ENCODE peak calls at places on chromosome 20, in nine cellular contexts. Q is fibroblast of lung; U is substantia nigra; B is tibial nerve; V is uterus; N is CD4-positive, CD25-positive, alpha-beta regulatory T cell; J is astrocyte; D is CD8-positive, alpha-beta memory T cell; O is psoas muscle. L is an unnamed sample.

GRCh38 chr20:56278205-56278604 is 29.7 kb downstream of the MC3R start:
- DNase-seq in Q (no peak), U (no peak), B (no peak), V (no peak), N (no peak), J (no peak), D (no peak), O (no peak), L (no peak)

GRCh38 chr20:33465536-33466302 is 22.2 kb upstream of the SNTA1 start:
- DNase-seq in Q (no peak), U (peak), B (no peak), V (no peak), N (no peak), J (no peak), D (no peak), O (no peak), L (no peak)

GRCh38 chr20:10653593-10654288 is 20.1 kb downstream of the JAG1 start:
- DNase-seq in Q (peak), U (no peak), B (no peak), V (peak), N (no peak), J (peak), D (no peak), O (no peak), L (no peak)

GRCh38 chr20:34037121-34037520 is 43.4 kb downstream of the RALY start:
- DNase-seq in Q (no peak), U (no peak), B (no peak), V (no peak), N (peak), J (no peak), D (peak), O (no peak), L (no peak)

GRCh38 chr20:56359212-56360132 is 698 bp downstream of the FAM210B start:
- DNase-seq in Q (peak), U (peak), B (no peak), V (peak), N (no peak), J (peak), D (peak), O (peak), L (no peak)

GRCh38 chr20:57103146-57103800 is 163.2 kb downstream of the BMP7 start:
- DNase-seq in Q (no peak), U (peak), B (no peak), V (no peak), N (no peak), J (no peak), D (no peak), O (no peak), L (no peak)

GRCh38 chr20:17875106-17875980 is 93.3 kb downstream of the SNX5 start:
- DNase-seq in Q (peak), U (peak), B (peak), V (peak), N (no peak), J (peak), D (no peak), O (peak), L (no peak)

GRCh38 chr20:9506337-9506821 is 8.0 kb upstream of the LAMP5 start:
- DNase-seq in Q (no peak), U (no peak), B (no peak), V (no peak), N (no peak), J (no peak), D (no peak), O (no peak), L (no peak)

GRCh38 chr20:51985013-51985415 is 182.7 kb upstream of the SALL4 start:
- DNase-seq in Q (peak), U (no peak), B (no peak), V (no peak), N (no peak), J (peak), D (no peak), O (no peak), L (no peak)

GRCh38 chr20:33702861-33703260 is 16.7 kb upstream of the E2F1 start:
- DNase-seq in Q (no peak), U (no peak), B (no peak), V (no peak), N (no peak), J (no peak), D (no peak), O (no peak), L (no peak)

GRCh38 chr20:25321262-25321831 is 69.3 kb downstream of the ABHD12 start:
- DNase-seq in Q (no peak), U (no peak), B (no peak), V (peak), N (no peak), J (no peak), D (no peak), O (no peak), L (no peak)

GRCh38 chr20:62723351-62723750 is 14.7 kb downstream of the NTSR1 start:
- DNase-seq in Q (peak), U (no peak), B (no peak), V (no peak), N (no peak), J (peak), D (no peak), O (peak), L (peak)

GRCh38 chr20:6683346-6683977 is 84.0 kb upstream of the BMP2 start:
- DNase-seq in Q (no peak), U (no peak), B (no peak), V (no peak), N (no peak), J (no peak), D (no peak), O (no peak), L (no peak)

GRCh38 chr20:57662028-57662312 is 41.7 kb upstream of the ZBP1 start:
- DNase-seq in Q (no peak), U (no peak), B (no peak), V (no peak), N (no peak), J (no peak), D (no peak), O (no peak), L (no peak)

GRCh38 chr20:55174635-55175034 is 699.2 kb downstream of the DOK5 start:
- DNase-seq in Q (no peak), U (no peak), B (no peak), V (no peak), N (no peak), J (no peak), D (no peak), O (no peak), L (no peak)

GRCh38 chr20:3980260-3981131 is 34.9 kb downstream of the RNF24 start:
- DNase-seq in Q (peak), U (no peak), B (no peak), V (no peak), N (no peak), J (peak), D (peak), O (peak), L (no peak)

GRCh38 chr20:37296371-37296770 is 6.9 kb downstream of the MANBAL start:
- DNase-seq in Q (no peak), U (no peak), B (no peak), V (no peak), N (no peak), J (no peak), D (no peak), O (no peak), L (no peak)

GRCh38 chr20:50690562-50690978 is 772 bp downstream of the RIPOR3 start:
- DNase-seq in Q (no peak), U (no peak), B (no peak), V (no peak), N (no peak), J (no peak), D (no peak), O (no peak), L (no peak)

GRCh38 chr20:39660251-39660650 is 698.1 kb downstream of the DHX35 start:
- DNase-seq in Q (peak), U (no peak), B (no peak), V (no peak), N (no peak), J (peak), D (no peak), O (no peak), L (no peak)
- H3K27ac ChIP-seq in Q (no peak), U (no peak), B (no peak), V (no peak), N (no peak), J (peak), D (no peak), O (no peak), L (no peak)

GRCh38 chr20:1467082-1467354 is 369 bp upstream of the NSFL1C start:
- DNase-seq in Q (no peak), U (no peak), B (no peak), V (no peak), N (no peak), J (no peak), D (no peak), O (no peak), L (no peak)
- H3K27ac ChIP-seq in Q (no peak), U (peak), B (no peak), V (peak), N (peak), J (no peak), D (peak), O (peak), L (peak)

GRCh38 chr20:2651772-2652723 is at the start of gene NOP56:
- DNase-seq in Q (peak), U (peak), B (peak), V (peak), N (peak), J (peak), D (peak), O (peak), L (peak)
- H3K27ac ChIP-seq in Q (peak), U (peak), B (peak), V (peak), N (peak), J (peak), D (peak), O (peak), L (peak)

GRCh38 chr20:21185849-21186248 is 60.0 kb downstream of the KIZ start:
- DNase-seq in Q (no peak), U (no peak), B (no peak), V (no peak), N (no peak), J (no peak), D (no peak), O (no peak), L (no peak)

GRCh38 chr20:21190866-21191265 is 65.0 kb downstream of the KIZ start:
- DNase-seq in Q (no peak), U (no peak), B (no peak), V (no peak), N (no peak), J (no peak), D (no peak), O (no peak), L (no peak)

GRCh38 chr20:21189761-21190523 is 64.1 kb downstream of the KIZ start:
- DNase-seq in Q (no peak), U (no peak), B (no peak), V (no peak), N (no peak), J (no peak), D (no peak), O (no peak), L (no peak)

DNA sequence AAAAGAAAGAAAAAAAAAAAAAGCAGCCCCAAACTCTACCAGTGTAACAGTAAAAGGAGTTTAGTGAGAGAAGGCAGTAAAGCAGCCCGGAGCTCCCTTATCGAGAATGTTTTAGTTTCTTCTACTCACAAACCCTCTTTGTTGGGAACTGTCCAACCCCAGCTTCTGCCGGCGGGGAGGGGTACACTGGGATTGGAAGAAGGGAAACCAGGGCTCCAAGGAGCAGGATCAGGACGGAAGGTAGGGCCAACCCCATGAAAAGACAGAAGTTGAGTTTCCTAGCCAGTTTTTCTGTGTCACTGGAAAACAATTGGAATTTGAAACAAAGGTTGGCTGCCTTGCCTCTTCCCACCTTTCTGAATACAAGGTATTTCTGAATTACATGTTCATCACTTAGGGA is 66.0 kb downstream of the KIZ start:
- DNase-seq in Q (no peak), U (no peak), B (no peak), V (no peak), N (no peak), J (no peak), D (no peak), O (no peak), L (no peak)
- H3K27ac ChIP-seq in Q (no peak), U (no peak), B (no peak), V (peak), N (no peak), J (no peak), D (no peak), O (no peak), L (no peak)

GRCh38 chr20:44901972-44902371 is 7.9 kb upstream of the PABPC1L start:
- DNase-seq in Q (peak), U (peak), B (no peak), V (no peak), N (no peak), J (peak), D (no peak), O (no peak), L (no peak)

GRCh38 chr20:44894959-44895358 is 9.5 kb downstream of the YWHAB start:
- DNase-seq in Q (no peak), U (no peak), B (no peak), V (no peak), N (no peak), J (no peak), D (no peak), O (no peak), L (no peak)

GRCh38 chr20:44900231-44900854 is 9.5 kb upstream of the PABPC1L start:
- DNase-seq in Q (no peak), U (no peak), B (no peak), V (no peak), N (no peak), J (no peak), D (no peak), O (no peak), L (no peak)

GRCh38 chr20:44896583-44896982 is 11.1 kb downstream of the YWHAB start:
- DNase-seq in Q (peak), U (no peak), B (no peak), V (no peak), N (no peak), J (no peak), D (no peak), O (no peak), L (no peak)

GRCh38 chr20:44897133-44897532 is 11.6 kb downstream of the YWHAB start:
- DNase-seq in Q (no peak), U (no peak), B (no peak), V (no peak), N (no peak), J (no peak), D (no peak), O (no peak), L (no peak)
- H3K27ac ChIP-seq in Q (no peak), U (no peak), B (no peak), V (no peak), N (peak), J (no peak), D (no peak), O (peak), L (no peak)

GRCh38 chr20:44429419-44430269 is 46.0 kb upstream of the TTPAL start:
- DNase-seq in Q (no peak), U (no peak), B (no peak), V (no peak), N (no peak), J (no peak), D (no peak), O (no peak), L (no peak)

GRCh38 chr20:44432618-44433577 is 42.8 kb upstream of the TTPAL start:
- DNase-seq in Q (no peak), U (no peak), B (no peak), V (no peak), N (no peak), J (no peak), D (no peak), O (no peak), L (no peak)

GRCh38 chr20:44430270-44431065 is 45.2 kb upstream of the TTPAL start:
- DNase-seq in Q (no peak), U (no peak), B (no peak), V (no peak), N (no peak), J (no peak), D (no peak), O (no peak), L (no peak)

GRCh38 chr20:44431502-44432234 is 44.0 kb upstream of the TTPAL start:
- DNase-seq in Q (no peak), U (no peak), B (no peak), V (no peak), N (no peak), J (peak), D (no peak), O (no peak), L (no peak)

DNA sequence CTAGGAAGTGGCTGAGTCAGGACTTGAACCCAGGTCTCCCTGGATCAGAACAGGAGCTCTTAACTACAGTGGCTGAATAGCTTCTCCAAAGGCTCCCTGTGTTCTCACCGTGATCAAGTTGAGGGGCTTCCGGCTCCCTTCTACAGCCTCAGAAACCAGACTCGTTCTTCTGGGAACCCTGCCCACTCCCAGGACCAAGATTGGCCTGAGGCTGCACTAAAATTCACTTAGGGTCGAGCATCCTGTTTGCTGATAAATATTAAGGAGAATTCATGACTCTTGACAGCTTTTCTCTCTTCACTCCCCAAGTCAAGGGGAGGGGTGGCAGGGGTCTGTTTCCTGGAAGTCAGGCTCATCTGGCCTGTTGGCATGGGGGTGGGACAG is 44.6 kb upstream of the TTPAL start:
- DNase-seq in Q (no peak), U (no peak), B (no peak), V (no peak), N (no peak), J (no peak), D (no peak), O (no peak), L (no peak)
- H3K27ac ChIP-seq in Q (no peak), U (no peak), B (no peak), V (no peak), N (no peak), J (no peak), D (no peak), O (no peak), L (no peak)